ENCODE peak calls at places on chromosomes 12 and 14, in four cellular contexts. One of them, this sample, is unnamed. For H3K4me1, the result is how much of the 10 kb centered on the place peaks cover.

GRCh38 chr12:56634837-56635538 is 4.9 kb upstream of the BAZ2A start:
- DNase-seq in lung: peak
- DNase-seq in heart left ventricle: peak
- DNase-seq in endodermal cell: peak
- DNase-seq in this sample: no peak

GRCh38 chr12:46933947-46934346 is 108.2 kb upstream of the SLC38A4 start:
- DNase-seq in lung: no peak
- DNase-seq in heart left ventricle: no peak
- DNase-seq in endodermal cell: no peak
- DNase-seq in this sample: no peak

GRCh38 chr14:49982522-49982951 is 89.7 kb downstream of the ARF6 start:
- DNase-seq in lung: no peak
- DNase-seq in heart left ventricle: no peak
- DNase-seq in endodermal cell: no peak
- DNase-seq in this sample: peak

GRCh38 chr14:68535404-68536024 is 257.4 kb downstream of the ZFP36L1 start:
- DNase-seq in lung: no peak
- DNase-seq in heart left ventricle: no peak
- DNase-seq in endodermal cell: no peak
- DNase-seq in this sample: no peak

GRCh38 chr14:67962215-67962644 is 142.7 kb downstream of the RAD51B start:
- DNase-seq in lung: no peak
- DNase-seq in heart left ventricle: no peak
- DNase-seq in endodermal cell: no peak
- DNase-seq in this sample: no peak

GRCh38 chr12:19707948-19708409 is 268.7 kb downstream of the AEBP2 start:
- DNase-seq in lung: no peak
- DNase-seq in heart left ventricle: no peak
- DNase-seq in endodermal cell: no peak
- DNase-seq in this sample: no peak

GRCh38 chr14:100844082-100844408 is 18.1 kb downstream of the MEG3 start:
- DNase-seq in lung: no peak
- DNase-seq in heart left ventricle: no peak
- DNase-seq in endodermal cell: no peak
- DNase-seq in this sample: no peak

GRCh38 chr14:61186793-61187641 is 94.1 kb downstream of the TMEM30B start:
- DNase-seq in lung: no peak
- DNase-seq in heart left ventricle: no peak
- DNase-seq in endodermal cell: peak
- DNase-seq in this sample: no peak

GRCh38 chr12:25615119-25615518 is 62.0 kb upstream of the LMNTD1 start:
- DNase-seq in lung: no peak
- DNase-seq in heart left ventricle: no peak
- DNase-seq in endodermal cell: no peak
- DNase-seq in this sample: no peak

GRCh38 chr12:124549629-124550028 is 17.8 kb downstream of the NCOR2 start:
- DNase-seq in lung: no peak
- DNase-seq in heart left ventricle: no peak
- DNase-seq in endodermal cell: no peak
- DNase-seq in this sample: no peak

GRCh38 chr12:100268835-100269564 is 2.0 kb downstream of the SCYL2 start:
- DNase-seq in lung: no peak
- DNase-seq in heart left ventricle: no peak
- DNase-seq in endodermal cell: no peak
- DNase-seq in this sample: no peak

GRCh38 chr14:51369814-51370213 is 129.8 kb downstream of the TMX1 start:
- DNase-seq in lung: no peak
- DNase-seq in heart left ventricle: no peak
- DNase-seq in endodermal cell: peak
- DNase-seq in this sample: no peak

GRCh38 chr14:72962829-72963312 is 36.6 kb downstream of the DCAF4 start:
- DNase-seq in lung: no peak
- DNase-seq in heart left ventricle: no peak
- DNase-seq in endodermal cell: peak
- DNase-seq in this sample: no peak

GRCh38 chr14:64998455-64998931 is 11.8 kb downstream of the FNTB start:
- DNase-seq in lung: no peak
- DNase-seq in heart left ventricle: no peak
- DNase-seq in endodermal cell: no peak
- DNase-seq in this sample: no peak

GRCh38 chr12:674272-674781 is 11.1 kb upstream of the NINJ2 start:
- DNase-seq in lung: no peak
- DNase-seq in heart left ventricle: no peak
- DNase-seq in endodermal cell: peak
- DNase-seq in this sample: peak

GRCh38 chr12:82672811-82673495 is 13.8 kb upstream of the TMTC2 start:
- DNase-seq in lung: no peak
- DNase-seq in heart left ventricle: no peak
- DNase-seq in endodermal cell: no peak
- DNase-seq in this sample: no peak

GRCh38 chr12:41184864-41185263 is 3.3 kb upstream of the PDZRN4 start:
- DNase-seq in lung: no peak
- DNase-seq in heart left ventricle: no peak
- DNase-seq in endodermal cell: no peak
- DNase-seq in this sample: no peak

GRCh38 chr12:41188841-41189394 is 798 bp downstream of the PDZRN4 start:
- DNase-seq in lung: no peak
- DNase-seq in heart left ventricle: no peak
- DNase-seq in endodermal cell: peak
- DNase-seq in this sample: no peak

GRCh38 chr12:41189395-41190251 is 1.5 kb downstream of the PDZRN4 start:
- DNase-seq in lung: no peak
- DNase-seq in heart left ventricle: no peak
- DNase-seq in endodermal cell: peak
- DNase-seq in this sample: no peak

GRCh38 chr12:41188058-41188840 is at the start of gene PDZRN4:
- DNase-seq in lung: no peak
- DNase-seq in heart left ventricle: no peak
- DNase-seq in endodermal cell: peak
- DNase-seq in this sample: peak

DNA sequence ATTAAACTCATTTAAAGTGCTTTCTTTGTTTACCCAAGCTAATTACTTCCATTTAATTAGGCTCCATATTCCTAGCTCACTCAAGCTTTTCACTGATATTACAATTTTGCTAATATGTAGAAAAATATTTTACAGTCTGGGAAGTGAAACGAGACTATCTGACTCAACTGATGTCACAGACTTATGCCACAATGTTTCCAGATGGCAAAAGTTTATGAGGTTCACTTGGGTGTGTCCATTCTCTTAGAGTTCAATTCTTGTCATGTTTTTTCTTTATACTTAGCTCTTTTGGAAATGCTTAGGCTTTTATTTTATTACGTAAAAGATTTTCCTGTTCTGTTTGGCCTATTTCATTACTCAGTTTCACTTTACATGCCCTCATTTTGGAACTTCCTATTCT is 2.2 kb upstream of the PDZRN4 start:
- DNase-seq in lung: no peak
- DNase-seq in heart left ventricle: no peak
- DNase-seq in endodermal cell: no peak
- DNase-seq in this sample: no peak
- H3K4me3 ChIP-seq in lung: no peak
- H3K4me3 ChIP-seq in heart left ventricle: no peak
- H3K4me3 ChIP-seq in endodermal cell: no peak
- H3K4me3 ChIP-seq in this sample: no peak

DNA sequence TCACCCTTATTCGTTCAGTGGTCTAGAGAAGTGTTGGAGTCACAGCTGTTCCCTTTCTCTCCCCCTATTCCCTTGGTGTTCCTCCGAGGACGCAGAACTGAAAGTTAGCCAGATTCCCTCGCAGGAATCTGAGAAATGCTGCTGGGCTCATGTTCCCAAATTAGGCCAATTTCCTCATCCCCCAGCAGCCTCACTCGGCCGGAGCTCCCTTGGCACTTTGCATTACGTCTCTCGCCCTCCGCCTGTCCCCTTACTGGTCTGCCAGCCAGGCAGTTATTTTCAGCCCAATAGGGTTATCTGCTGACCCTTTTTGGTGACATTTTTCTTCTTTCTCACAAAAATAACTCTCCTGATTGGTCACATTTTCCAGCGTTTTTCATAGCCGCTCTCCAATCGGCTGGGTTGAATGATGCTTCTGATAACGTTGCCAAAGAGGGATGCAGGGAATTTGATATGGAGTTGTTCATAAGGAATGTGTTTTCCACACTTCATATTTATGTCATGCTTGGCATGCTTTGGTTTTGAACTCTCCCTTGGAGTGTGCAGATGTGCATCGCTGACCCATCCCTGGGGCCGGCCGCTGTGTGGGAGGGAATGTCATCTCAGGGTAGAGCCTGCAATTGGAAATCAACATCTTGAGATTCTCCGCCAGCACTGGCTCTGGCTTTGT is 9.9 kb downstream of the IFT43 start:
- DNase-seq in lung: no peak
- DNase-seq in heart left ventricle: peak
- DNase-seq in endodermal cell: peak
- DNase-seq in this sample: peak
- H3K4me1 ChIP-seq in lung: under half
- H3K4me1 ChIP-seq in heart left ventricle: under half
- H3K4me1 ChIP-seq in endodermal cell: under half
- H3K4me1 ChIP-seq in this sample: under half

GRCh38 chr12:132490481-132491348 is 764 bp downstream of the FBRSL1 start:
- DNase-seq in lung: no peak
- DNase-seq in heart left ventricle: peak
- DNase-seq in endodermal cell: peak
- DNase-seq in this sample: no peak
- H3K4me3 ChIP-seq in lung: peak
- H3K4me3 ChIP-seq in heart left ventricle: peak
- H3K4me3 ChIP-seq in endodermal cell: peak
- H3K4me3 ChIP-seq in this sample: peak

GRCh38 chr14:95534299-95535225 is at the start of gene GLRX5:
- DNase-seq in lung: peak
- DNase-seq in heart left ventricle: peak
- DNase-seq in endodermal cell: peak
- DNase-seq in this sample: peak

GRCh38 chr14:95537298-95538089 is 2.6 kb downstream of the GLRX5 start:
- DNase-seq in lung: no peak
- DNase-seq in heart left ventricle: no peak
- DNase-seq in endodermal cell: peak
- DNase-seq in this sample: no peak

GRCh38 chr14:95533822-95534221 is 1.0 kb upstream of the GLRX5 start:
- DNase-seq in lung: no peak
- DNase-seq in heart left ventricle: no peak
- DNase-seq in endodermal cell: peak
- DNase-seq in this sample: no peak

GRCh38 chr14:95535226-95536021 is 574 bp downstream of the GLRX5 start:
- DNase-seq in lung: no peak
- DNase-seq in heart left ventricle: no peak
- DNase-seq in endodermal cell: no peak
- DNase-seq in this sample: no peak

GRCh38 chr14:95536036-95536577 is 1.3 kb downstream of the GLRX5 start:
- DNase-seq in lung: no peak
- DNase-seq in heart left ventricle: no peak
- DNase-seq in endodermal cell: peak
- DNase-seq in this sample: no peak
- H3K4me1 ChIP-seq in lung: under half
- H3K4me1 ChIP-seq in heart left ventricle: half or more
- H3K4me1 ChIP-seq in endodermal cell: under half
- H3K4me1 ChIP-seq in this sample: under half

DNA sequence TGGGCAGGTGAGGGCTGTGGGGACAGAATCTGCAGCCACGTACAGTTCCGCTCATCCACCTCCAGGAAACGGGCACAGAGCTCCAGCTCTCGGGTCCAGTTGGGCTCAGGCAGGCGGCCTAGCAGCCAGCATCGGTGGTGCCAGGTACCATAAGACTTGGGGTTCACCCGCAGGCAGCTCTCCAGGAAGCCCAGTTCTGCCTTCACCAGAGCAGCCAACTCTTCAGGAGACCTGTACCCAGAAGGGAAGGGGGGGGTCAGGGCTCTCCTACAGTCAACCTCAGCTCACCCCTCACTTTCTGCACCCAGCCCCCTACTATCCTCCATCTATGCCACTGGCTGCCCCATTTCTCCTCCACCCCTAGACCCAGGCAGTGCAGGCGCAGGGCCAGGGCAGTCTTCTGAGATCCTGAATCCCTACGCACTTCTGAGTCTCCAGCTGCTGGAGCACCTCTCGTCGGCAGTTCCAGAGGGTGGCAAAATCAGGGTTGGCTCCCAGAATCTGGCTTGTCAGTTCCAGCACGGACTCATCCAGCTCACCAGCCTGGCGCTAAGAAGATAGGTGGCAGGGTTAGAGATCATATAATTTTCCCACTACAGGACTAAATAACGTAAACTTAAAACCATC is 1.4 kb downstream of the RABGGTA start:
- DNase-seq in lung: no peak
- DNase-seq in heart left ventricle: no peak
- DNase-seq in endodermal cell: no peak
- DNase-seq in this sample: no peak
- H3K4me3 ChIP-seq in lung: no peak
- H3K4me3 ChIP-seq in heart left ventricle: no peak
- H3K4me3 ChIP-seq in endodermal cell: no peak
- H3K4me3 ChIP-seq in this sample: no peak

GRCh38 chr12:38385492-38385864 is 68.9 kb downstream of the ALG10B start:
- DNase-seq in lung: no peak
- DNase-seq in heart left ventricle: no peak
- DNase-seq in endodermal cell: no peak
- DNase-seq in this sample: no peak

GRCh38 chr12:38390968-38391367 is 74.4 kb downstream of the ALG10B start:
- DNase-seq in lung: no peak
- DNase-seq in heart left ventricle: no peak
- DNase-seq in endodermal cell: no peak
- DNase-seq in this sample: no peak

GRCh38 chr12:38392584-38393144 is 76.1 kb downstream of the ALG10B start:
- DNase-seq in lung: no peak
- DNase-seq in heart left ventricle: no peak
- DNase-seq in endodermal cell: no peak
- DNase-seq in this sample: no peak

GRCh38 chr12:38386238-38386985 is 69.8 kb downstream of the ALG10B start:
- DNase-seq in lung: no peak
- DNase-seq in heart left ventricle: no peak
- DNase-seq in endodermal cell: no peak
- DNase-seq in this sample: no peak

DNA sequence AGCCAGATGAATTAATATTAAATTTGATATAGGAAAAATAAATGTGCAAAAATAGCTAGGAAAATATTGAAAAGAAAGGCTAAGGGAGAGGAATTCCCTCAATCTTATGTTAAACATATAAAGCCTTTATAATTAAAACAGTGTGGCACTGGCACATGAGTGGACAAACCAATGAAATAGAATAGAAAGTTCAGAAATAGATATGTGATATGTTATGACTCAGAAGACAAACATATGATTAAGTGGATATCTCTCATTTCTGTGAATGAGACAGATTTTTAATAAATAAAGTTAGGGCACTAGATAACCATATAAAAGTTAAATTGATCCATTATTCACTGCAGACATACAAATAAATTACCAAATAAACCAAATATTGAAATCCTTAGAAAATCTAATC is 73.0 kb downstream of the ALG10B start:
- DNase-seq in lung: no peak
- DNase-seq in heart left ventricle: no peak
- DNase-seq in endodermal cell: no peak
- DNase-seq in this sample: no peak
- H3K4me1 ChIP-seq in lung: under half
- H3K4me1 ChIP-seq in heart left ventricle: under half
- H3K4me1 ChIP-seq in endodermal cell: under half
- H3K4me1 ChIP-seq in this sample: under half

GRCh38 chr12:121239704-121240420 is 29.9 kb downstream of the P2RX4 start:
- DNase-seq in lung: no peak
- DNase-seq in heart left ventricle: no peak
- DNase-seq in endodermal cell: no peak
- DNase-seq in this sample: no peak
- H3K4me3 ChIP-seq in lung: no peak
- H3K4me3 ChIP-seq in heart left ventricle: no peak
- H3K4me3 ChIP-seq in endodermal cell: no peak
- H3K4me3 ChIP-seq in this sample: no peak

This sample was measured in ascending aorta.